ENCODE peak calls at places on chromosome 13, in seven cellular contexts. One of them, this sample, is unnamed.

GRCh38 chr13:20609145-20609544 is 42.2 kb downstream of the IFT88 start:
- DNase-seq in H1: no peak
- DNase-seq in HepG2: no peak
- DNase-seq in K562: no peak
- DNase-seq in GM12878: no peak
- DNase-seq in HCT116: no peak
- DNase-seq in SK-N-SH: no peak
- DNase-seq in this sample: no peak

GRCh38 chr13:75635101-75635620 is 969 bp upstream of the LMO7 start:
- DNase-seq in SK-N-SH: no peak
- DNase-seq in HepG2: peak
- DNase-seq in H1: no peak
- DNase-seq in HCT116: no peak
- DNase-seq in K562: no peak
- DNase-seq in GM12878: no peak
- DNase-seq in this sample: no peak

GRCh38 chr13:107713314-107713713 is 502.0 kb downstream of the LIG4 start:
- DNase-seq in K562: no peak
- DNase-seq in SK-N-SH: no peak
- DNase-seq in HepG2: no peak
- DNase-seq in H1: no peak
- DNase-seq in GM12878: no peak
- DNase-seq in HCT116: no peak
- DNase-seq in this sample: no peak

GRCh38 chr13:58587183-58587582 is 955.6 kb downstream of the PCDH17 start:
- DNase-seq in HCT116: no peak
- DNase-seq in SK-N-SH: no peak
- DNase-seq in H1: no peak
- DNase-seq in K562: no peak
- DNase-seq in GM12878: peak
- DNase-seq in HepG2: no peak
- DNase-seq in this sample: no peak

GRCh38 chr13:112931028-112931934 is 37.7 kb upstream of the MCF2L start:
- DNase-seq in GM12878: no peak
- DNase-seq in HepG2: peak
- DNase-seq in SK-N-SH: peak
- DNase-seq in H1: no peak
- DNase-seq in K562: peak
- DNase-seq in HCT116: peak
- DNase-seq in this sample: no peak

GRCh38 chr13:82647540-82647939 is 1234.7 kb downstream of the SLITRK1 start:
- DNase-seq in HCT116: no peak
- DNase-seq in GM12878: no peak
- DNase-seq in H1: no peak
- DNase-seq in HepG2: no peak
- DNase-seq in SK-N-SH: no peak
- DNase-seq in K562: no peak
- DNase-seq in this sample: no peak

GRCh38 chr13:51451467-51452390 is 1.1 kb downstream of the INTS6 start:
- DNase-seq in GM12878: no peak
- DNase-seq in K562: peak
- DNase-seq in SK-N-SH: peak
- DNase-seq in HCT116: peak
- DNase-seq in H1: peak
- DNase-seq in HepG2: peak
- DNase-seq in this sample: no peak

GRCh38 chr13:47661076-47661475 is 340.0 kb downstream of the SUCLA2 start:
- DNase-seq in GM12878: no peak
- DNase-seq in HCT116: no peak
- DNase-seq in SK-N-SH: no peak
- DNase-seq in H1: no peak
- DNase-seq in HepG2: no peak
- DNase-seq in K562: no peak
- DNase-seq in this sample: no peak

GRCh38 chr13:33441015-33441414 is 155.5 kb upstream of the STARD13 start:
- DNase-seq in H1: no peak
- DNase-seq in GM12878: no peak
- DNase-seq in SK-N-SH: peak
- DNase-seq in HCT116: peak
- DNase-seq in HepG2: peak
- DNase-seq in K562: no peak
- DNase-seq in this sample: no peak

GRCh38 chr13:34416833-34417425 is 525.1 kb upstream of the NBEA start:
- DNase-seq in GM12878: no peak
- DNase-seq in K562: no peak
- DNase-seq in HepG2: no peak
- DNase-seq in H1: no peak
- DNase-seq in HCT116: no peak
- DNase-seq in SK-N-SH: no peak
- DNase-seq in this sample: no peak

GRCh38 chr13:47133024-47133445 is 236.2 kb upstream of the HTR2A start:
- DNase-seq in GM12878: no peak
- DNase-seq in H1: no peak
- DNase-seq in SK-N-SH: no peak
- DNase-seq in HCT116: no peak
- DNase-seq in HepG2: no peak
- DNase-seq in K562: no peak
- DNase-seq in this sample: no peak

GRCh38 chr13:30847697-30848307 is 58.3 kb upstream of the MEDAG start:
- DNase-seq in H1: no peak
- DNase-seq in GM12878: peak
- DNase-seq in HCT116: no peak
- DNase-seq in SK-N-SH: no peak
- DNase-seq in K562: no peak
- DNase-seq in HepG2: no peak
- DNase-seq in this sample: no peak

GRCh38 chr13:29339386-29340272 is 255.9 kb downstream of the SLC7A1 start:
- DNase-seq in HepG2: no peak
- DNase-seq in K562: no peak
- DNase-seq in HCT116: no peak
- DNase-seq in GM12878: no peak
- DNase-seq in H1: no peak
- DNase-seq in SK-N-SH: no peak
- DNase-seq in this sample: no peak

GRCh38 chr13:59532405-59532804 is 631.3 kb downstream of the DIAPH3 start:
- DNase-seq in HCT116: no peak
- DNase-seq in GM12878: no peak
- DNase-seq in SK-N-SH: no peak
- DNase-seq in HepG2: no peak
- DNase-seq in H1: no peak
- DNase-seq in K562: no peak
- DNase-seq in this sample: no peak

GRCh38 chr13:37134411-37135041 is 29.1 kb upstream of the CSNK1A1L start:
- DNase-seq in H1: no peak
- DNase-seq in HCT116: no peak
- DNase-seq in SK-N-SH: no peak
- DNase-seq in GM12878: no peak
- DNase-seq in K562: no peak
- DNase-seq in HepG2: no peak
- DNase-seq in this sample: no peak

GRCh38 chr13:52159159-52159982 is at the start of gene NEK3:
- DNase-seq in SK-N-SH: peak
- DNase-seq in HepG2: peak
- DNase-seq in H1: peak
- DNase-seq in K562: peak
- DNase-seq in GM12878: no peak
- DNase-seq in HCT116: peak
- DNase-seq in this sample: peak

GRCh38 chr13:48273346-48273745 is 30.2 kb upstream of the RB1 start:
- DNase-seq in K562: no peak
- DNase-seq in HepG2: no peak
- DNase-seq in H1: no peak
- DNase-seq in HCT116: no peak
- DNase-seq in GM12878: no peak
- DNase-seq in SK-N-SH: no peak
- DNase-seq in this sample: no peak

GRCh38 chr13:91346848-91347211 is 657 bp upstream of the MIR17HG start:
- DNase-seq in HepG2: no peak
- DNase-seq in K562: peak
- DNase-seq in HCT116: no peak
- DNase-seq in H1: no peak
- DNase-seq in GM12878: peak
- DNase-seq in SK-N-SH: peak
- DNase-seq in this sample: no peak

GRCh38 chr13:75687145-75687763 is 51.1 kb downstream of the LMO7 start:
- DNase-seq in GM12878: no peak
- DNase-seq in HepG2: peak
- DNase-seq in HCT116: peak
- DNase-seq in K562: peak
- DNase-seq in H1: no peak
- DNase-seq in SK-N-SH: peak
- DNase-seq in this sample: no peak

GRCh38 chr13:21176982-21177284 is 475 bp downstream of the MRPL57 start:
- DNase-seq in HepG2: no peak
- DNase-seq in HCT116: no peak
- DNase-seq in K562: no peak
- DNase-seq in H1: no peak
- DNase-seq in GM12878: no peak
- DNase-seq in SK-N-SH: no peak
- DNase-seq in this sample: no peak

GRCh38 chr13:98333481-98333880 is 156.4 kb upstream of the RNF113B start:
- DNase-seq in HepG2: peak
- DNase-seq in H1: no peak
- DNase-seq in HCT116: no peak
- DNase-seq in SK-N-SH: no peak
- DNase-seq in K562: no peak
- DNase-seq in GM12878: no peak
- DNase-seq in this sample: no peak
- TF ChIP-seq SIN3A in HepG2: no peak
- TF ChIP-seq SIN3A in H1: no peak
- TF ChIP-seq SIN3A in HCT116: no peak
- TF ChIP-seq SIN3A in SK-N-SH: no peak
- TF ChIP-seq SIN3A in K562: no peak
- TF ChIP-seq SIN3A in GM12878: no peak
- TF ChIP-seq SIN3A in this sample: no peak

DNA sequence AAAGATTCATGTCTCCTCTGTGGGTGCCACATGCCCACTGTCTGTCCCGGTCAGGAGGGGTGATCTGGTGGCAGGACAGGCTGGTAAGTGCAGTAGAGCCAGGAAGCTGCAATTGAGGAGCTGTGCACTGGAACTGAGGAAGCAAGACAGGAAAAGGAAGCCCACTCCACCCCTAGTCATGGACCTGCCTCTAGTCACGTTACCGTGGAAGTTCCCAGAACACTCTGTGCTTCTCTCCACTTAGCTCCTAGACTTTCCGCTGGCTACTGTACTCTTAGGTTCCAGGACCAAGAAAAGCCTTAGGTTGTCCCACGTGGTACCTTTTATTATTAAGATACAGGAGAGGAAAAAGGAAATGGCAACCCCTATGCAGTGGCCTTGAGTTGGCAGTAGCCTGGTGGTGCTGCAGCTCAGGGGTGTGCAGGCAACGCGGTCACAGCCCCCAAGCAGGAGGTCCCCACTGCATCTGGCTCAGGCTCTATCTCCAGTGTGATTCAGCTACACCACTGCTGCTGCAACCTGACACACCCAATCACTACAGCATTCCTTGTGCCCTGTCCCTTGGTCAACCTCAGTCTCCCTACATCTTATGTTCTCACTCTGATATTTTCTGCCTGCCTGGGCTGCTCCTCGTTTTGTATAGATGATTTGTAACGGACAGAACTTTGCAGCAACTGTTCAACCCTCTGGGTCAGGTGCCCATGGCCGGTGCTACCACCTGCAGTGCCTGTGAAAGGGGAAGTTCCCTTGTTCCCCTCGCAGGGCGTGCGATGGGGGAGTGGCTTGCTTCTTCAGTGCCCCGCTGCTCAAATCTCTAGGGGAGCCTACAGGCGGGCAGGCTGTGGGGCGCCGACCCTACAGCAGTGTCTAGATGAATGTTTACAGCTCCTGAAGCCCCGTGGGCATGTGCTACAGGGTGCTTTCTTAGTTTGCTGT is 24.4 kb upstream of the GPR12 start:
- DNase-seq in SK-N-SH: no peak
- DNase-seq in HepG2: no peak
- DNase-seq in GM12878: no peak
- DNase-seq in K562: no peak
- DNase-seq in HCT116: no peak
- DNase-seq in H1: peak
- DNase-seq in this sample: no peak
- TF ChIP-seq SIN3A in SK-N-SH: no peak
- TF ChIP-seq SIN3A in HepG2: no peak
- TF ChIP-seq SIN3A in GM12878: no peak
- TF ChIP-seq SIN3A in K562: no peak
- TF ChIP-seq SIN3A in HCT116: no peak
- TF ChIP-seq SIN3A in H1: no peak
- TF ChIP-seq SIN3A in this sample: no peak

GRCh38 chr13:99471231-99472202 is 29.8 kb upstream of the TM9SF2 start:
- DNase-seq in SK-N-SH: no peak
- DNase-seq in K562: no peak
- DNase-seq in HCT116: no peak
- DNase-seq in GM12878: no peak
- DNase-seq in H1: no peak
- DNase-seq in HepG2: no peak
- DNase-seq in this sample: no peak
- TF ChIP-seq SIN3A in SK-N-SH: no peak
- TF ChIP-seq SIN3A in K562: no peak
- TF ChIP-seq SIN3A in HCT116: no peak
- TF ChIP-seq SIN3A in GM12878: no peak
- TF ChIP-seq SIN3A in H1: no peak
- TF ChIP-seq SIN3A in HepG2: no peak
- TF ChIP-seq SIN3A in this sample: no peak

GRCh38 chr13:98374750-98375149 is 197.7 kb upstream of the RNF113B start:
- DNase-seq in HepG2: no peak
- DNase-seq in GM12878: no peak
- DNase-seq in K562: no peak
- DNase-seq in SK-N-SH: no peak
- DNase-seq in H1: no peak
- DNase-seq in HCT116: no peak
- DNase-seq in this sample: no peak

GRCh38 chr13:98372886-98373285 is 195.8 kb upstream of the RNF113B start:
- DNase-seq in SK-N-SH: no peak
- DNase-seq in K562: no peak
- DNase-seq in H1: no peak
- DNase-seq in GM12878: no peak
- DNase-seq in HepG2: no peak
- DNase-seq in HCT116: no peak
- DNase-seq in this sample: no peak

GRCh38 chr13:98370806-98371553 is 193.9 kb upstream of the RNF113B start:
- DNase-seq in HepG2: no peak
- DNase-seq in K562: no peak
- DNase-seq in HCT116: no peak
- DNase-seq in H1: peak
- DNase-seq in GM12878: no peak
- DNase-seq in SK-N-SH: no peak
- DNase-seq in this sample: no peak

GRCh38 chr13:98370261-98370660 is 193.2 kb upstream of the RNF113B start:
- DNase-seq in SK-N-SH: no peak
- DNase-seq in H1: peak
- DNase-seq in HCT116: no peak
- DNase-seq in K562: no peak
- DNase-seq in GM12878: no peak
- DNase-seq in HepG2: no peak
- DNase-seq in this sample: no peak

DNA sequence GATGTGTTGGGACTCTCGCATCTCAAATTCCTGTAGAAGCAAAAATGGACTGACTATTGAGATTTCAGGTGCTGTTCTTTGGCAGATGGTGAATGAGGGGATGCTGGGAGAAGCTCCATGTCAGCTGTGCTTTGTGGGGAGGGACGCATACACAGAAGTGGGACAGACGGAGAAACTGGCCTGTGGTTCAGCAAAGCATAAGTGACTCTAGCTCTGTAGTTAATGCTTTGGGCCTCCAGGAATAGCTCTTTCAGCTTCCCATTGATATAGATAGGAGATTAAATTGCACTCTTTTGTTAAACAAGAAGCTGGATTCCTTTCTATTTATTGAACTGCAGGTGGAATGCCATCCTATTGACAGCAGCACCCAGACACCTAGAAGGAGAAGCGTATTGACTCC is 194.6 kb upstream of the RNF113B start:
- DNase-seq in H1: no peak
- DNase-seq in K562: no peak
- DNase-seq in SK-N-SH: no peak
- DNase-seq in HCT116: no peak
- DNase-seq in GM12878: no peak
- DNase-seq in HepG2: no peak
- DNase-seq in this sample: no peak
- TF ChIP-seq SIN3A in H1: no peak
- TF ChIP-seq SIN3A in K562: no peak
- TF ChIP-seq SIN3A in SK-N-SH: no peak
- TF ChIP-seq SIN3A in HCT116: no peak
- TF ChIP-seq SIN3A in GM12878: no peak
- TF ChIP-seq SIN3A in HepG2: no peak
- TF ChIP-seq SIN3A in this sample: no peak